ENCODE peak calls at places on chromosomes 13 and 19, in six cellular contexts. M is skeletal muscle cell; S is activated CD4-positive, CD25-positive, alpha-beta regulatory T cell; D is HTR-8/SVneo; B is choroid plexus epithelial cell; T is lung. X is an unnamed sample.

GRCh38 chr19:15320118-15320517 is 12.2 kb downstream of the BRD4 start:
- DNase-seq in M (no peak), S (no peak), D (no peak), B (peak; percentile 73), T (no peak), X (no peak)

GRCh38 chr19:28705008-28705407 is 507.9 kb downstream of the UQCRFS1 start:
- DNase-seq in M (peak; percentile 84), S (no peak), D (peak; percentile 22), B (peak; percentile 94), T (no peak), X (no peak)

GRCh38 chr19:35095667-35096368 is 19.8 kb upstream of the FXYD3 start:
- DNase-seq in M (no peak), S (no peak), D (no peak), B (no peak), T (no peak), X (no peak)

GRCh38 chr13:110465696-110466095 is 95.8 kb downstream of the RAB20 start:
- DNase-seq in M (no peak), S (no peak), D (no peak), B (no peak), T (no peak), X (no peak)

GRCh38 chr19:2097330-2098327 is 914 bp downstream of the IZUMO4 start:
- DNase-seq in M (no peak), S (no peak), D (no peak), B (no peak), T (no peak), X (no peak)

GRCh38 chr13:33052446-33052845 is 36.2 kb downstream of the KL start:
- DNase-seq in M (no peak), S (no peak), D (no peak), B (peak; percentile 41), T (no peak), X (no peak)

GRCh38 chr19:8262431-8262830 is 45.7 kb downstream of the CD320 start:
- DNase-seq in M (no peak), S (no peak), D (no peak), B (no peak), T (no peak), X (no peak)

GRCh38 chr19:28012361-28012760 is 1200.6 kb downstream of the UQCRFS1 start:
- DNase-seq in M (no peak), S (no peak), D (no peak), B (no peak), T (no peak), X (no peak)

GRCh38 chr19:48418317-48419064 is 25.0 kb downstream of the GRIN2D start:
- DNase-seq in M (no peak), S (no peak), D (no peak), B (no peak), T (no peak), X (no peak)

GRCh38 chr19:17778621-17779280 is 16.2 kb upstream of the B3GNT3 start:
- DNase-seq in M (no peak), S (no peak), D (no peak), B (no peak), T (no peak), X (no peak)

GRCh38 chr19:43781630-43782310 is 997 bp upstream of the KCNN4 start:
- DNase-seq in M (no peak), S (no peak), D (no peak), B (no peak), T (no peak), X (no peak)